ENCODE peak calls at places on chromosomes 12 and 14, in five cellular contexts. I is adrenal gland, X is cardiac fibroblast, M is ovary, P is neural progenitor cell. L is an unnamed sample.

GRCh38 chr12:85509857-85510256 is 229.8 kb downstream of the ALX1 start:
- DNase-seq in I (no peak), M (no peak), P (no peak), X (no peak), L (no peak)

GRCh38 chr12:48717252-48717695 is 767 bp upstream of the CCNT1 start:
- DNase-seq in P (peak), X (peak), I (no peak), M (no peak), L (no peak)

GRCh38 chr12:20404576-20405346 is 36.4 kb downstream of the PDE3A start:
- DNase-seq in I (peak), P (no peak), M (no peak), X (peak), L (no peak)

GRCh38 chr12:19220205-19220604 is 90.7 kb downstream of the PLEKHA5 start:
- DNase-seq in P (no peak), M (no peak), X (peak), I (no peak), L (no peak)

GRCh38 chr12:77724367-77724957 is 106.2 kb upstream of the NAV3 start:
- DNase-seq in I (peak), X (peak), P (peak), M (no peak), L (no peak)

GRCh38 chr12:30822385-30823139 is 67.8 kb upstream of the CAPRIN2 start:
- DNase-seq in X (peak), I (peak), P (peak), M (peak), L (peak)

GRCh38 chr12:31485570-31485969 is 105.4 kb downstream of the DENND5B start:
- DNase-seq in P (no peak), M (no peak), X (no peak), I (no peak), L (no peak)

GRCh38 chr12:87801860-87802720 is 227.1 kb downstream of the C12orf50 start:
- DNase-seq in M (no peak), P (no peak), I (no peak), X (peak), L (no peak)

GRCh38 chr12:3897400-3897910 is 24.3 kb upstream of the PARP11 start:
- DNase-seq in X (no peak), I (no peak), M (no peak), P (no peak), L (no peak)

GRCh38 chr12:102769323-102769916 is 147.6 kb downstream of the PAH start:
- DNase-seq in I (peak), P (peak), X (peak), M (peak), L (peak)

GRCh38 chr14:51454351-51454750 is 197.4 kb upstream of the FRMD6 start:
- DNase-seq in I (no peak), X (no peak), P (no peak), M (no peak), L (no peak)

GRCh38 chr14:97377550-97377949 is 580.4 kb downstream of the VRK1 start:
- DNase-seq in I (no peak), P (no peak), M (no peak), X (no peak), L (no peak)

GRCh38 chr12:104505095-104505819 is 48.5 kb downstream of the CHST11 start:
- DNase-seq in P (no peak), X (no peak), M (no peak), I (no peak), L (no peak)

GRCh38 chr12:105109465-105110212 is 2.1 kb downstream of the WASHC4 start:
- DNase-seq in I (no peak), P (no peak), M (no peak), X (peak), L (peak)

GRCh38 chr14:24364841-24365240 is 3.1 kb upstream of the NFATC4 start:
- DNase-seq in M (no peak), X (no peak), P (no peak), I (no peak), L (no peak)

GRCh38 chr14:94560291-94560665 is 964 bp upstream of the SERPINA4 start:
- DNase-seq in P (no peak), M (no peak), X (no peak), I (no peak), L (no peak)

GRCh38 chr14:99239661-99240092 is 32.3 kb downstream of the BCL11B start:
- DNase-seq in I (no peak), X (no peak), M (no peak), P (no peak), L (no peak)

GRCh38 chr12:117850048-117850447 is 118.7 kb downstream of the KSR2 start:
- DNase-seq in M (no peak), I (peak), P (peak), X (peak), L (peak)

GRCh38 chr12:130070017-130070653 is 92.1 kb upstream of the FZD10 start:
- DNase-seq in I (peak), P (no peak), M (peak), X (no peak), L (no peak)

GRCh38 chr14:105195533-105196227 is 14.6 kb upstream of the NUDT14 start:
- DNase-seq in M (no peak), P (peak), X (no peak), I (no peak), L (peak)

GRCh38 chr12:70398862-70399261 is 32.8 kb downstream of the KCNMB4 start:
- DNase-seq in P (no peak), I (no peak), X (no peak), M (no peak), L (no peak)

DNA sequence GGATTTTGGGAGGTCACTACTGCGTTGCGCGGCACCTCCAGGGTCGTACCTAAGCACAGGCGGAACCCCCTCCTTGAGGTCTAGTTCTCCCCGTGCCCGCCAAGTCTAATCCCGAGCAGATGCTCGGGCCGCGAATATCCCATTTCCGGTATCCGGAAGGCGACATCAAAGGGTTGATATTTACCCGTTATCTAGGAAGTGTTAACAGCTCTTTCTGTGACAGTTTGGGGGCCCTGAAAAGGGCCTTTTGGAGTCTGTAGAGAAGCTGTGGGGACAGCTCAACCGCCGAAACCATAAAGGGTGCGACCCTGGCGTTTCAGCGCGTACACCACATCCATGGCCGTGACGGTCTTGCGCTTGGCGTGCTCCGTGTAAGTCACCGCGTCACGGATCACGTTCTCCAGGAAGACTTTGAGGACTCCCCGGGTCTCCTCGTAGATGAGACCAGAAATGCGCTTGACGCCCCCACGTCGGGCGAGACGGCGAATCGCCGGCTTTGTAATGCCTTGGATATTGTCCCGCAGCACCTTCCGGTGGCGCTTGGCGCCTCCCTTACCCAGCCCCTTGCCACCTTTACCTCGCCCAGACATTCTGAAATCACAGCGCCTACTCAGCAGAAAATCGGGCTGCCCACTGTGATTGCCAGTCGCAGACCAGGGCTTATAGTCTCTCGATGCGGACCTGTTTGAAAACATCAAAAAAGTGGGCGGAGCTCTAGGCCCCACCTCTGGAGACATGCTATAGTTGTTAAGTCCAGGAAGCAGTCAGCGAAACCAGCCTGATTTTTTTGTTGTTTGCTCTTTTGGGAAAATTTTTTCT is 32.6 kb downstream of the WBP11 start:
- DNase-seq in X (peak), P (peak), I (peak), M (peak), L (peak)
- TF ChIP-seq CTCF in X (no peak), P (no peak), I (no peak), M (no peak), L (no peak)

DNA sequence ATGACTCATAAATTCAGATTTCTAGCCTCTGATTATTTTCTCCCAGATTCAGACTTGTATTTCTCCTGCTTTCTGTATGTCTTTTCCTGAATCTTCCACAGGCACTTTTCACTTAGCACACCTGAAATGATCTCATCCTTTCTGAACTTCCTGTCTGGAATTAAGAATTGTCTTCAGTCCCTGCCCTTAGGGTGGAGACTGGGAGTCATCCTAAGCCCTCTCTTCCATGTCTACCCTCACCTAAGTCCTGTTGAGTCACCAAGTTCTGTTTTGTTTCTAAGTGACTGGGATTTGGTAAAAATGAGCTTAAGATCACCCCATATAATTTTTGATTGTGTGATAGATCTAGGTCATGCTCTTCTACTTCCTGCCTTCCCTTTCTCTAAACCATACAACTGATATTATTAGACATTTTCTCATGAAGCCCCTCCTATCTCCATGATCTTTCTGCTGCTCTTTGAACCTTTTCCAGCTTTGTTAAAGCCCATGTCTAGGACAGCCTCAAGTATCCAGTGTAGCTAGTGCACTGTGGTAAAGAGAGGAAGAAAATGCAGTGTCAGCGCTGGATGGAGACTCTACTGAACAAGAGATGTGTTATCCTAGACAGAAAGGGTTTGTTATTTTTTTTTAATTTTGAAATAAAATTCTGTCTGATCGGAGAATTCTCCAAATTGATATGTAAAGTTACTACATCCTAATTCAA is 13.2 kb downstream of the AKAP6 start:
- DNase-seq in P (no peak), I (no peak), M (no peak), X (peak), L (no peak)
- TF ChIP-seq CTCF in P (no peak), I (no peak), M (no peak), X (no peak), L (no peak)

GRCh38 chr14:78697341-78697740 is 527.2 kb downstream of the NRXN3 start:
- DNase-seq in X (peak), I (no peak), P (peak), M (no peak), L (no peak)
- TF ChIP-seq CTCF in X (peak), I (peak), P (peak), M (no peak), L (peak)

GRCh38 chr12:109773384-109774011 is 59.7 kb downstream of the TRPV4 start:
- DNase-seq in M (peak), P (no peak), I (peak), X (no peak), L (no peak)

GRCh38 chr12:109770861-109771670 is 57.4 kb downstream of the FAM222A start:
- DNase-seq in P (no peak), M (peak), I (peak), X (no peak), L (no peak)

GRCh38 chr12:109770104-109770860 is 56.7 kb downstream of the FAM222A start:
- DNase-seq in M (peak), P (no peak), I (peak), X (no peak), L (no peak)

GRCh38 chr12:109772622-109773321 is 59.1 kb downstream of the FAM222A start:
- DNase-seq in I (peak), X (no peak), P (no peak), M (peak), L (no peak)

GRCh38 chr12:109771746-109772621 is 58.4 kb downstream of the FAM222A start:
- DNase-seq in P (no peak), X (no peak), I (peak), M (peak), L (no peak)
- TF ChIP-seq CTCF in P (peak), X (no peak), I (no peak), M (no peak), L (no peak)

DNA sequence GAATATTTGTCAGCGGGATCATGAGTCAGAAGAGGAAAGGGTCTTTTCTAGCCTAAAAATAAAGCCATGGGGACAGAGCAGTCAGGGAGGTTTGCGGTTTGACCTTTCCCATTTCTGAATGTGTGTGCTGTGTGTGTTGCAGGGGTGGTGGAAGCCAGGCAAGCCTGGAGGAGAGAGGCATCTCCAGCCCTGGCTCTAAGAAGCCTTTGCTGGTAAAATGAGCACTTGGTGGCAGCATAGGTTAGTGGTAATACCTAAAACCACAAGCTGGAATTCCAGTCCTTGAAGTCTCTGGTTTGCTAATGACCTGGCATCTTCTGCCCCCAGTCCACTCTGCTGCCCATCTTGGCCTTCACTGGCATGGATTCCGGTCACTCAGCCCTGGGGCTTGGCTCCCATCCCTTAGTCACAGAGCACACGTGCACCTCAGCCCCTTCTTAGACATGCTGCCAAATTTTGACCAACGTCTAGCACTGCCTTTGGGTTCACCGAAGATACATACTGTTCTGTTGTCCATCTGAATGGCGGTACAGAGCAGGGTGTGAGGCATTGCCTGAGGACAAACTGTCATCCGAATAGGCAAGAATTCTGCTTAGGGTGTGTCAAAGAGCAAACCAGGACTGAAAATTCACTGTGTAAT is 52.7 kb downstream of the KCNA5 start:
- DNase-seq in M (no peak), X (peak), P (no peak), I (no peak), L (no peak)
- TF ChIP-seq CTCF in M (no peak), X (no peak), P (peak), I (no peak), L (no peak)

GRCh38 chr12:53467082-53467481 is 15.2 kb downstream of the PCBP2 start:
- DNase-seq in I (no peak), M (no peak), X (no peak), P (no peak), L (no peak)

GRCh38 chr12:53466640-53467039 is 14.7 kb downstream of the PCBP2 start:
- DNase-seq in P (no peak), X (no peak), M (no peak), I (no peak), L (no peak)

GRCh38 chr12:53463802-53464375 is 12.0 kb downstream of the PCBP2 start:
- DNase-seq in M (no peak), X (no peak), P (peak), I (no peak), L (no peak)

GRCh38 chr12:53464685-53465084 is 12.8 kb downstream of the PCBP2 start:
- DNase-seq in X (no peak), I (peak), M (no peak), P (no peak), L (no peak)

GRCh38 chr12:53465679-53466078 is 13.8 kb downstream of the PCBP2 start:
- DNase-seq in M (no peak), P (no peak), X (no peak), I (no peak), L (no peak)
- TF ChIP-seq CTCF in M (no peak), P (no peak), X (no peak), I (no peak), L (no peak)

L was measured in nephron progenitor cell.